ENCODE peak calls at places on chromosomes 16 and 17, in four cellular contexts. R is glutamatergic neuron, Q is spleen, Z is mesothelial cell of epicardium. X is an unnamed sample.
A peak's percentile ranks its signal among the peaks of the same experiment; 100 is the strongest.

GRCh38 chr16:27906883-27907282 is 156.6 kb downstream of the GSG1L start:
- DNase-seq in R (no peak), Q (peak; percentile 44), Z (no peak), X (no peak)

GRCh38 chr17:57809879-57810278 is 40.0 kb downstream of the MRPS23 start:
- DNase-seq in R (no peak), Q (no peak), Z (no peak), X (no peak)

GRCh38 chr16:57944961-57945739 is 25.8 kb downstream of the CNGB1 start:
- DNase-seq in R (no peak), Q (no peak), Z (no peak), X (no peak)

GRCh38 chr16:66426112-66427035 is 721 bp upstream of the BEAN1 start:
- DNase-seq in R (no peak), Q (no peak), Z (no peak), X (no peak)

GRCh38 chr17:7445011-7445927 is at the start of gene CHRNB1:
- DNase-seq in R (peak; percentile 84), Q (peak; percentile 92), Z (no peak), X (no peak)

GRCh38 chr17:72467841-72468653 is 347.2 kb downstream of the SOX9 start:
- DNase-seq in R (no peak), Q (peak; percentile 69), Z (no peak), X (no peak)

GRCh38 chr16:57279780-57280638 is 4.5 kb downstream of the PLLP start:
- DNase-seq in R (no peak), Q (no peak), Z (no peak), X (no peak)

GRCh38 chr16:27703121-27703520 is 153.2 kb downstream of the KATNIP start:
- DNase-seq in R (no peak), Q (peak; percentile 25), Z (no peak), X (peak; percentile 15)

GRCh38 chr16:70565053-70565452 is 41.4 kb downstream of the SF3B3 start:
- DNase-seq in R (no peak), Q (no peak), Z (no peak), X (no peak)

GRCh38 chr17:71995570-71995969 is 125.2 kb upstream of the SOX9 start:
- DNase-seq in R (no peak), Q (no peak), Z (no peak), X (no peak)

GRCh38 chr17:8223356-8224063 is 13.1 kb upstream of the AURKB start:
- DNase-seq in R (peak; percentile 72), Q (peak; percentile 93), Z (no peak), X (no peak)

GRCh38 chr16:85395207-85395912 is 217.8 kb upstream of the GSE1 start:
- DNase-seq in R (peak; percentile 54), Q (peak; percentile 71), Z (peak; percentile 52), X (peak; percentile 94)

GRCh38 chr17:2213291-2213960 is 90.2 kb downstream of the SMG6 start:
- DNase-seq in R (no peak), Q (no peak), Z (no peak), X (no peak)

GRCh38 chr16:65772134-65772732 is 594.3 kb upstream of the CDH5 start:
- DNase-seq in R (no peak), Q (no peak), Z (no peak), X (no peak)

GRCh38 chr16:88844412-88845118 is 12.2 kb downstream of the GALNS start:
- DNase-seq in R (no peak), Q (no peak), Z (no peak), X (no peak)

GRCh38 chr16:52567193-52567592 is 20.2 kb upstream of the TOX3 start:
- DNase-seq in R (no peak), Q (no peak), Z (no peak), X (no peak)

GRCh38 chr16:52569701-52570100 is 22.8 kb upstream of the TOX3 start:
- DNase-seq in R (no peak), Q (no peak), Z (no peak), X (no peak)

GRCh38 chr16:52570495-52571091 is 23.6 kb upstream of the TOX3 start:
- DNase-seq in R (no peak), Q (no peak), Z (no peak), X (no peak)

GRCh38 chr16:52569296-52569695 is 22.4 kb upstream of the TOX3 start:
- DNase-seq in R (no peak), Q (no peak), Z (no peak), X (no peak)

DNA sequence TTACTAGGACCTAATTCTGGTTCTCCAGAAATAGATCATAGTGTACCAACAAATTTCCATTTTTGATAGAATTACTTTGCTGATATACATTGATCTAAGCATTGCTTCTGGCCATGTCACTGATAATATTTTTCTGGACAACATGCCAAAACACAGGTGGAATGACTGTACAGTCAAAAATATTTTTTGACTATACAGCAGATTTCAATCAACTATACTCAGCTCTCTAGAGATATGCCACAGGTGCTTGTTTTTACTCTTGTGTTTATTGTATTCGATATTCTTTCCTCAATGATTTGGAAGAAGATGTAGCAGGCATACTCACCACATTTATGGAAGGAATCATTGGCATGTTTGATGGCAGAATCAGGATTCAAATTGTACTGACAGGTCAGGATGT is 21.6 kb upstream of the TOX3 start:
- DNase-seq in R (no peak), Q (no peak), Z (no peak), X (no peak)
- TF ChIP-seq CTCF in R (no peak), Q (no peak), Z (no peak), X (no peak)

GRCh38 chr16:734208-734980 is 6.4 kb downstream of the CIAO3 start:
- DNase-seq in R (no peak), Q (no peak), Z (peak; percentile 15), X (peak; percentile 80)

GRCh38 chr16:732936-733335 is 6.0 kb downstream of the HAGHL start:
- DNase-seq in R (no peak), Q (no peak), Z (no peak), X (peak; percentile 87)

GRCh38 chr16:734981-735881 is 5.6 kb downstream of the CIAO3 start:
- DNase-seq in R (no peak), Q (peak; percentile 73), Z (no peak), X (peak; percentile 72)

GRCh38 chr16:732332-732731 is 5.4 kb downstream of the HAGHL start:
- DNase-seq in R (no peak), Q (no peak), Z (no peak), X (no peak)

GRCh38 chr16:733382-734207 is 6.7 kb downstream of the HAGHL start:
- DNase-seq in R (peak; percentile 80), Q (peak; percentile 75), Z (no peak), X (peak; percentile 87)
- TF ChIP-seq CTCF in R (peak; percentile 72), Q (peak; percentile 59), Z (no peak), X (peak; percentile 51)

DNA sequence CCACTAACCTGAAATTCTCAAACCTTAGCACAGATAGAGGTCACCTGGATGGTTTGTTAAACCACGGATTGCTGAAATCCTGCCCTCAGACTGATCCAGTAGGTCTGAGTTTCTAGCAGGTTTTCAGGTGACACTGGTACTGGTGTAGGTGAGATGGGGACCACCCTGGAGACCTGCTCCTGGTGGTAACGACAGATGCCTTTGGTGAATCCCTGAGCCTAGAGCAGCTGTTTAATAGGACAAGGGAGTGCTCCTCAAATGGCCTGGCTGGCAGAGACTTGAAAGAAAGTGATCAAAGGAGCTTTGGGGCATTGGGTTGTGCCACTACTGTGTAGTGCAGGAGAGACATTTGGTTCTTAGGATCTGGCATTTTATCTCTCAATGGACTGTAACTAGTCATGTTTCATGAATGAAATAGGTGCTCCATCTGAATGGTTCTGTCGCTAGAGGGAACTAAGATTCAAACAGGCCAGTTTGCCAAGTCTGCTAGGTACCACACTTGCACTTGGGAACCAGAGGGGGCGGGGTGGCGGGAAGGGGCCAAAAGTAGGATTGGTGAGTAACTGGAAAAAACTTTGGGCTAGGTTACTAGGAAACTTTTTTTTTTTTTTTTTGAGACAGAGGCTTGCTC is 2.9 kb upstream of the IFI35 start:
- DNase-seq in R (no peak), Q (no peak), Z (no peak), X (no peak)
- TF ChIP-seq CTCF in R (no peak), Q (no peak), Z (no peak), X (no peak)

GRCh38 chr17:39261286-39261685 is 35.5 kb upstream of the STAC2 start:
- DNase-seq in R (peak; percentile 32), Q (no peak), Z (no peak), X (no peak)
- TF ChIP-seq CTCF in R (peak; percentile 27), Q (peak; percentile 25), Z (no peak), X (peak; percentile 48)

DNA sequence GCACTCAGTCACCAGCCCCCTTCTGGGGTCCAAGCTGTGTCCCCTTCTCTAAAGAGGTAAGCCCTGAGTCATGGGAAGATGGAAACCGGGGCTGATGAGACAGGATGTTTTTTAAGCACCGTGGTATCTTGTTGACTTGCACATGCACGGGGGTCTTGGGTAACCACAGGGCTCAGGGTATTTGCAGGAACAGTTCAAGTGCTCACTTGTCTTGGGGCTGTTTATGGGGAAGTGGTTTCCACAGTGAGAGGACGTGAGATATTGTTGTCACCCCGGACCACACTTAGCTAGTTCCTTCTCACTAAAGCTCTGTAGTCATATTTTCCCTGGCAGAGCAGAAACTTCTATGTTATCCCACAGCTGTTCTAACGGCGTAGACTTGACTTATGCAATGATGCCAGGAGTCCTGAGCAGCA is 7.7 kb downstream of the CCL3L1 start:
- DNase-seq in R (no peak), Q (peak; percentile 85), Z (no peak), X (no peak)
- TF ChIP-seq CTCF in R (no peak), Q (no peak), Z (no peak), X (no peak)

DNA sequence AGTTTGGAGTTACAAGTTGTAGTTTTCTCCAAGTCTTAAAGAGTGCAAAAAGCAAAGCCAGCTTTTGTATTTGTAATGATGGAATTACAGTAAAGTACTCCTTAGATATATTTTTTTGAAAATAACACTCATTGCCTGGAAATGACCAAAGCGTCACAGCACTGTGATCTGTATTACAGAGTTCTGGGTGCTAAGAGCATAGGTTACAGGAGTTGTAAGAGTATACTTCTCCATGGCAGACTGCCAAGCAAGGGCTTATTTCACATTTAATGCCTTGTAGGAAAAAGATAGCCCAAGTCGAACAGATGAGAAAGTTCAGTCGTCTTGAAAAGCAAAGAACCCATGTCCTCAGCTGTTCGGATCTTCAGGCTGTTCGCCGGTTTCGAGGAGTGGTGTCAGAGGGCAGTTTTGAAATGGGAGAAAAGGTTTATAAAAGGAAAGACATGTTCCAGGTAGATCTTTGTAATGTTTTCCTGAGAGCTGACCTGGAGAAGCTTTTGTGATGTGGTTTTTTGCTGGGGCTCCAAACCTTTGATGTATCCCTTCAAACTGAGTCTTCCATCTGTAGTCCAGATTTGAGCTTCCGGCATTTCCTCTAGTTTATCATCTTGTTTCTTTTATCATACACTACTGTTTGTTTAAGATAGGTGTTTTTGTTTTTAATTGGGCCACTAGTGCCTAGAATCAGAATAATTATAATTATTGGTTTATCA is 41.3 kb downstream of the ERCC4 start:
- DNase-seq in R (no peak), Q (no peak), Z (no peak), X (no peak)
- TF ChIP-seq CTCF in R (no peak), Q (no peak), Z (no peak), X (no peak)

DNA sequence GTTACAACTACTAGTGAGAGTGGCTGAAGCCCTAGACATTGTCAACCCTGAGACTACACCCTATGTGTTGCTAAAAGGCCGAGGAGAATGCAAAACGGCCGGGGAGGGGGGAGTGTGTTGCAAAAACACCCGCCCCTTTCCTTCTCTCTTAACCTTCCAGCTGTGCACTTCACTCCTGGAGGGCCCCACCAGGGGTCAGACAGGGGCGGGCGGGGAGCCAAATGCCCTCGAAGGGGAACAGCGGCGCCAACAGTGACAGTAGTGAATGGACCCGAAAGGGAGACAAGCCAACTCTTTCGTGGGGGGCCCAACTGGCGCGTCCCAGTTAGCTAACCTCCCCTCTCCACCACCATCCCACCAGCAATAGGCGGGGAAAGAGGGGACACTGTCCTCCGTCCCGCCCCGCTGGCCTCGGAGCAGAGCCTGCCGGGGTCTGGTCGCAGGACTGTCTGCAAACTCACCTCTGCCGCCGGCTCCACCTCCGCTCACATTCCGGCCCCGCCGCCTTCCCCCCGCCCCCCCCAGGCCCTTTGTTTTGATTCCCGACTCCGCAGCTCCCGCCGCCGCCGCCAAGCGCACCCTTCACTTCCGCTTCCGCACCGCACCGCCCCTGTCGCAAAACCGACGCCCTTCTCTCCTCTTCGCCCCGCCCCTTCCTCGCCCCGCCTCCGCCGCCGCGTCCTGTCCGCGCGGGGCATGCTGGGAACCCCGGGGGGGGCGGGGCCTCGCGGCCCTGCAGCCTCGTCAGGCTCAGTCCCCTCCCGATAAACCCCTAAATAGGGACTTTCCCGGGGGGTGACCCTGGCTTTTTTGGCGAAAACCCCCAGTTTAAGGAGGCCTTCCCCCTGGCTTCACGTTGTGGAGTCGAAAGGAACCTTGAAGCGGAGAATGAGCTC is at the start of gene MARF1:
- DNase-seq in R (peak; percentile 100), Q (peak; percentile 99), Z (peak; percentile 99), X (peak; percentile 99)
- TF ChIP-seq CTCF in R (no peak), Q (peak; percentile 68), Z (peak; percentile 30), X (peak; percentile 74)